ENCODE peak calls at places on chromosomes 12 and 14, in seven cellular contexts. G, U, E, C, T, L and D are unnamed samples.

GRCh38 chr12:86712425-86712843 is 456.2 kb upstream of the MGAT4C start:
- DNase-seq in E (no peak), L (no peak), T (no peak), G (no peak), U (peak), C (no peak), D (no peak)

GRCh38 chr12:205026-205425 is 8.9 kb downstream of the SLC6A12 start:
- DNase-seq in L (no peak), E (no peak), U (no peak), G (no peak), C (no peak), T (no peak), D (no peak)

GRCh38 chr14:68549057-68549421 is 243.8 kb downstream of the ZFP36L1 start:
- DNase-seq in C (no peak), L (no peak), T (no peak), G (no peak), E (no peak), U (peak), D (no peak)

GRCh38 chr12:112705037-112705632 is 86.4 kb upstream of the RPH3A start:
- DNase-seq in G (peak), L (no peak), E (no peak), U (no peak), T (no peak), C (no peak), D (no peak)

GRCh38 chr14:61476737-61477410 is 155.5 kb downstream of the PRKCH start:
- DNase-seq in L (peak), C (no peak), G (no peak), U (peak), T (no peak), E (peak), D (no peak)

GRCh38 chr14:23095196-23096108 is at the start of gene C14orf119:
- DNase-seq in L (peak), G (peak), C (peak), T (peak), E (peak), U (peak), D (peak)

GRCh38 chr14:24952851-24953666 is 96.9 kb downstream of the STXBP6 start:
- DNase-seq in T (no peak), G (peak), U (no peak), E (no peak), C (no peak), L (no peak), D (peak)

GRCh38 chr12:7834701-7835100 is 38.0 kb downstream of the SLC2A14 start:
- DNase-seq in L (no peak), E (no peak), G (peak), T (no peak), U (no peak), C (no peak), D (no peak)

GRCh38 chr12:113896841-113897240 is 69.3 kb downstream of the RBM19 start:
- DNase-seq in E (no peak), U (no peak), L (no peak), C (no peak), G (no peak), T (no peak), D (no peak)

GRCh38 chr12:105561981-105562726 is 231.7 kb downstream of the C12orf75 start:
- DNase-seq in C (no peak), T (no peak), E (no peak), U (peak), L (no peak), G (peak), D (peak)

GRCh38 chr12:66916189-66916588 is 237.3 kb upstream of the GRIP1 start:
- DNase-seq in G (no peak), E (no peak), L (no peak), C (no peak), T (no peak), U (no peak), D (no peak)

GRCh38 chr12:106760184-106760531 is 14.3 kb upstream of the RIC8B start:
- DNase-seq in E (no peak), U (no peak), T (peak), C (no peak), G (peak), L (no peak), D (no peak)

GRCh38 chr14:54398028-54398368 is 1.2 kb downstream of the CDKN3 start:
- DNase-seq in G (no peak), C (no peak), U (no peak), E (no peak), T (no peak), L (no peak), D (no peak)

GRCh38 chr14:68548194-68549056 is 244.4 kb downstream of the ZFP36L1 start:
- DNase-seq in T (no peak), C (no peak), U (peak), G (peak), E (no peak), L (no peak), D (no peak)

GRCh38 chr12:74725154-74725553 is 187.5 kb downstream of the ATXN7L3B start:
- DNase-seq in C (no peak), E (no peak), G (no peak), L (no peak), U (no peak), T (no peak), D (no peak)

GRCh38 chr12:44126811-44127210 is 290.9 kb downstream of the TMEM117 start:
- DNase-seq in C (no peak), U (no peak), E (no peak), G (no peak), T (no peak), L (no peak), D (no peak)

GRCh38 chr14:90572461-90573150 is 175.8 kb downstream of the CALM1 start:
- DNase-seq in T (no peak), U (no peak), G (no peak), L (no peak), C (no peak), E (no peak), D (no peak)

GRCh38 chr12:117010693-117011451 is 88.3 kb downstream of the TESC start:
- DNase-seq in E (no peak), L (no peak), C (no peak), G (no peak), T (no peak), U (no peak), D (no peak)

GRCh38 chr12:116666305-116666673 is 71.6 kb downstream of the SPRING1 start:
- DNase-seq in U (no peak), G (peak), C (no peak), L (no peak), T (no peak), E (no peak), D (no peak)

GRCh38 chr12:30200864-30201263 is 417.1 kb upstream of the TMTC1 start:
- DNase-seq in T (no peak), E (no peak), G (no peak), U (peak), C (no peak), L (no peak), D (no peak)

GRCh38 chr12:81114241-81114640 is 36.4 kb downstream of the ACSS3 start:
- DNase-seq in C (no peak), U (no peak), T (no peak), E (no peak), G (no peak), L (no peak), D (no peak)

GRCh38 chr14:56874375-56874774 is 64.1 kb upstream of the OTX2 start:
- DNase-seq in T (no peak), C (no peak), E (no peak), L (no peak), G (peak), U (no peak), D (no peak)

GRCh38 chr14:92513966-92514843 is 624 bp downstream of the RIN3 start:
- DNase-seq in G (peak), U (peak), E (no peak), L (no peak), T (peak), C (no peak), D (no peak)

GRCh38 chr12:124567035-124567672 is at the start of gene NCOR2:
- DNase-seq in G (peak), C (peak), T (peak), U (no peak), L (peak), E (peak), D (no peak)